ENCODE peak calls at places on chromosomes 13 and 19, in seven cellular contexts. One of them, this sample, is unnamed.

GRCh38 chr13:49553888-49554287 is 31.5 kb downstream of the RCBTB1 start:
- DNase-seq in OCI-LY7: no peak
- DNase-seq in pancreas: no peak
- DNase-seq in A549: no peak
- DNase-seq in H1: no peak
- DNase-seq in fibroblast of lung: no peak
- DNase-seq in uterus: no peak
- DNase-seq in this sample: no peak

GRCh38 chr13:24650157-24650556 is 30.1 kb upstream of the ATP12A start:
- DNase-seq in OCI-LY7: no peak
- DNase-seq in pancreas: no peak
- DNase-seq in A549: no peak
- DNase-seq in H1: no peak
- DNase-seq in fibroblast of lung: peak; percentile 32
- DNase-seq in uterus: no peak
- DNase-seq in this sample: no peak

GRCh38 chr13:24074687-24075086 is 85.8 kb upstream of the SPATA13 start:
- DNase-seq in OCI-LY7: no peak
- DNase-seq in pancreas: no peak
- DNase-seq in A549: no peak
- DNase-seq in H1: no peak
- DNase-seq in fibroblast of lung: no peak
- DNase-seq in uterus: no peak
- DNase-seq in this sample: no peak

GRCh38 chr13:93039131-93039530 is 187.5 kb upstream of the GPC6 start:
- DNase-seq in OCI-LY7: no peak
- DNase-seq in pancreas: no peak
- DNase-seq in A549: no peak
- DNase-seq in H1: no peak
- DNase-seq in fibroblast of lung: peak; percentile 96
- DNase-seq in uterus: no peak
- DNase-seq in this sample: no peak

GRCh38 chr19:41934849-41935374 is 6.7 kb upstream of the ERFL start:
- DNase-seq in OCI-LY7: peak; percentile 85
- DNase-seq in pancreas: peak; percentile 86
- DNase-seq in A549: peak; percentile 96
- DNase-seq in H1: peak; percentile 97
- DNase-seq in fibroblast of lung: no peak
- DNase-seq in uterus: peak; percentile 53
- DNase-seq in this sample: peak; percentile 98

GRCh38 chr19:42091300-42092266 is 15.6 kb downstream of the ZNF574 start:
- DNase-seq in OCI-LY7: no peak
- DNase-seq in pancreas: no peak
- DNase-seq in A549: no peak
- DNase-seq in H1: no peak
- DNase-seq in fibroblast of lung: no peak
- DNase-seq in uterus: no peak
- DNase-seq in this sample: peak; percentile 93

GRCh38 chr19:16581145-16581970 is 9.1 kb upstream of the SLC35E1 start:
- DNase-seq in OCI-LY7: no peak
- DNase-seq in pancreas: no peak
- DNase-seq in A549: no peak
- DNase-seq in H1: no peak
- DNase-seq in fibroblast of lung: no peak
- DNase-seq in uterus: no peak
- DNase-seq in this sample: peak; percentile 74

GRCh38 chr13:58144616-58145015 is 513.1 kb downstream of the PCDH17 start:
- DNase-seq in OCI-LY7: no peak
- DNase-seq in pancreas: no peak
- DNase-seq in A549: no peak
- DNase-seq in H1: no peak
- DNase-seq in fibroblast of lung: no peak
- DNase-seq in uterus: no peak
- DNase-seq in this sample: no peak

GRCh38 chr13:100473087-100473486 is 115.5 kb downstream of the GGACT start:
- DNase-seq in OCI-LY7: no peak
- DNase-seq in pancreas: no peak
- DNase-seq in A549: no peak
- DNase-seq in H1: peak; percentile 57
- DNase-seq in fibroblast of lung: no peak
- DNase-seq in uterus: no peak
- DNase-seq in this sample: no peak

GRCh38 chr13:24220086-24220703 is 59.7 kb downstream of the SPATA13 start:
- DNase-seq in OCI-LY7: peak; percentile 81
- DNase-seq in pancreas: no peak
- DNase-seq in A549: peak; percentile 46
- DNase-seq in H1: no peak
- DNase-seq in fibroblast of lung: peak; percentile 72
- DNase-seq in uterus: no peak
- DNase-seq in this sample: peak; percentile 94

GRCh38 chr13:71149498-71150363 is 717.3 kb downstream of the DACH1 start:
- DNase-seq in OCI-LY7: no peak
- DNase-seq in pancreas: peak; percentile 59
- DNase-seq in A549: no peak
- DNase-seq in H1: no peak
- DNase-seq in fibroblast of lung: no peak
- DNase-seq in uterus: no peak
- DNase-seq in this sample: no peak

GRCh38 chr13:26529441-26529840 is 28.0 kb upstream of the WASF3 start:
- DNase-seq in OCI-LY7: peak; percentile 24
- DNase-seq in pancreas: no peak
- DNase-seq in A549: no peak
- DNase-seq in H1: peak; percentile 84
- DNase-seq in fibroblast of lung: peak; percentile 58
- DNase-seq in uterus: no peak
- DNase-seq in this sample: no peak

GRCh38 chr19:13984875-13985741 is 21.0 kb downstream of the RFX1 start:
- DNase-seq in OCI-LY7: peak; percentile 48
- DNase-seq in pancreas: no peak
- DNase-seq in A549: no peak
- DNase-seq in H1: no peak
- DNase-seq in fibroblast of lung: no peak
- DNase-seq in uterus: no peak
- DNase-seq in this sample: peak; percentile 86
- H3K4me3 ChIP-seq in OCI-LY7: peak overlapping the region; percentile 67
- H3K4me3 ChIP-seq in pancreas: no peak overlapping the region
- H3K4me3 ChIP-seq in A549: no peak overlapping the region
- H3K4me3 ChIP-seq in H1: no peak overlapping the region
- H3K4me3 ChIP-seq in fibroblast of lung: no peak overlapping the region
- H3K4me3 ChIP-seq in uterus: no peak overlapping the region
- H3K4me3 ChIP-seq in this sample: no peak overlapping the region

GRCh38 chr19:57576661-57577060 is 2.0 kb downstream of the ZNF416 start:
- DNase-seq in OCI-LY7: no peak
- DNase-seq in pancreas: no peak
- DNase-seq in A549: no peak
- DNase-seq in H1: no peak
- DNase-seq in fibroblast of lung: no peak
- DNase-seq in uterus: no peak
- DNase-seq in this sample: no peak
- H3K9me3 ChIP-seq in OCI-LY7: peaks cover 36% of the 10 kb centered on the region
- H3K9me3 ChIP-seq in pancreas: no peaks in the 10 kb centered on the region
- H3K9me3 ChIP-seq in A549: peaks cover 96% of the 10 kb centered on the region
- H3K9me3 ChIP-seq in H1: peaks cover 57% of the 10 kb centered on the region
- H3K9me3 ChIP-seq in fibroblast of lung: peaks cover 20% of the 10 kb centered on the region
- H3K9me3 ChIP-seq in uterus: peaks cover 60% of the 10 kb centered on the region
- H3K9me3 ChIP-seq in this sample: peaks cover 46% of the 10 kb centered on the region

GRCh38 chr13:30808600-30808999 is 73.3 kb downstream of the ALOX5AP start:
- DNase-seq in OCI-LY7: no peak
- DNase-seq in pancreas: no peak
- DNase-seq in A549: no peak
- DNase-seq in H1: no peak
- DNase-seq in fibroblast of lung: no peak
- DNase-seq in uterus: no peak
- DNase-seq in this sample: no peak
- TF ChIP-seq CTCF in OCI-LY7: no peak
- TF ChIP-seq CTCF in pancreas: no peak
- TF ChIP-seq CTCF in A549: no peak
- TF ChIP-seq CTCF in H1: no peak
- TF ChIP-seq CTCF in fibroblast of lung: no peak
- TF ChIP-seq CTCF in uterus: no peak
- TF ChIP-seq CTCF in this sample: no peak

GRCh38 chr13:31901985-31902384 is 129.6 kb upstream of the FRY start:
- DNase-seq in OCI-LY7: no peak
- DNase-seq in pancreas: no peak
- DNase-seq in A549: no peak
- DNase-seq in H1: no peak
- DNase-seq in fibroblast of lung: no peak
- DNase-seq in uterus: no peak
- DNase-seq in this sample: no peak

GRCh38 chr13:31903072-31903815 is 128.3 kb upstream of the FRY start:
- DNase-seq in OCI-LY7: no peak
- DNase-seq in pancreas: no peak
- DNase-seq in A549: no peak
- DNase-seq in H1: no peak
- DNase-seq in fibroblast of lung: no peak
- DNase-seq in uterus: no peak
- DNase-seq in this sample: no peak

GRCh38 chr13:31908696-31909386 is 122.7 kb upstream of the FRY start:
- DNase-seq in OCI-LY7: no peak
- DNase-seq in pancreas: no peak
- DNase-seq in A549: no peak
- DNase-seq in H1: no peak
- DNase-seq in fibroblast of lung: no peak
- DNase-seq in uterus: no peak
- DNase-seq in this sample: no peak

GRCh38 chr13:31904941-31905824 is 126.4 kb upstream of the FRY start:
- DNase-seq in OCI-LY7: no peak
- DNase-seq in pancreas: no peak
- DNase-seq in A549: no peak
- DNase-seq in H1: no peak
- DNase-seq in fibroblast of lung: no peak
- DNase-seq in uterus: no peak
- DNase-seq in this sample: no peak

GRCh38 chr13:31905896-31906295 is 125.7 kb upstream of the FRY start:
- DNase-seq in OCI-LY7: no peak
- DNase-seq in pancreas: no peak
- DNase-seq in A549: no peak
- DNase-seq in H1: no peak
- DNase-seq in fibroblast of lung: no peak
- DNase-seq in uterus: no peak
- DNase-seq in this sample: no peak
- H3K4me3 ChIP-seq in OCI-LY7: no peak overlapping the region
- H3K4me3 ChIP-seq in pancreas: no peak overlapping the region
- H3K4me3 ChIP-seq in A549: no peak overlapping the region
- H3K4me3 ChIP-seq in H1: no peak overlapping the region
- H3K4me3 ChIP-seq in fibroblast of lung: no peak overlapping the region
- H3K4me3 ChIP-seq in uterus: no peak overlapping the region
- H3K4me3 ChIP-seq in this sample: no peak overlapping the region

GRCh38 chr19:29432677-29433076 is 93.1 kb upstream of the VSTM2B start:
- DNase-seq in OCI-LY7: no peak
- DNase-seq in pancreas: no peak
- DNase-seq in A549: no peak
- DNase-seq in H1: no peak
- DNase-seq in fibroblast of lung: no peak
- DNase-seq in uterus: no peak
- DNase-seq in this sample: no peak

GRCh38 chr19:29431332-29431731 is 94.5 kb upstream of the VSTM2B start:
- DNase-seq in OCI-LY7: no peak
- DNase-seq in pancreas: no peak
- DNase-seq in A549: no peak
- DNase-seq in H1: no peak
- DNase-seq in fibroblast of lung: no peak
- DNase-seq in uterus: no peak
- DNase-seq in this sample: no peak

GRCh38 chr19:29429021-29429420 is 96.8 kb upstream of the VSTM2B start:
- DNase-seq in OCI-LY7: no peak
- DNase-seq in pancreas: peak; percentile 24
- DNase-seq in A549: no peak
- DNase-seq in H1: no peak
- DNase-seq in fibroblast of lung: no peak
- DNase-seq in uterus: no peak
- DNase-seq in this sample: no peak

GRCh38 chr19:29429581-29429980 is 96.2 kb upstream of the VSTM2B start:
- DNase-seq in OCI-LY7: no peak
- DNase-seq in pancreas: no peak
- DNase-seq in A549: no peak
- DNase-seq in H1: no peak
- DNase-seq in fibroblast of lung: no peak
- DNase-seq in uterus: no peak
- DNase-seq in this sample: no peak
- H3K9me3 ChIP-seq in OCI-LY7: no peaks in the 10 kb centered on the region
- H3K9me3 ChIP-seq in pancreas: no peaks in the 10 kb centered on the region
- H3K9me3 ChIP-seq in A549: peaks cover 10% of the 10 kb centered on the region
- H3K9me3 ChIP-seq in H1: peaks cover 31% of the 10 kb centered on the region
- H3K9me3 ChIP-seq in fibroblast of lung: no peaks in the 10 kb centered on the region
- H3K9me3 ChIP-seq in uterus: no peaks in the 10 kb centered on the region
- H3K9me3 ChIP-seq in this sample: no peaks in the 10 kb centered on the region

GRCh38 chr19:47130589-47131168 is at the start of gene SAE1:
- DNase-seq in OCI-LY7: peak; percentile 100
- DNase-seq in pancreas: peak; percentile 97
- DNase-seq in A549: peak; percentile 100
- DNase-seq in H1: peak; percentile 98
- DNase-seq in fibroblast of lung: peak; percentile 96
- DNase-seq in uterus: peak; percentile 95
- DNase-seq in this sample: peak; percentile 99
- TF ChIP-seq CTCF in OCI-LY7: peak; percentile 70
- TF ChIP-seq CTCF in pancreas: peak; percentile 14
- TF ChIP-seq CTCF in A549: peak; percentile 50
- TF ChIP-seq CTCF in H1: peak; percentile 34
- TF ChIP-seq CTCF in fibroblast of lung: peak; percentile 48
- TF ChIP-seq CTCF in uterus: peak; percentile 76
- TF ChIP-seq CTCF in this sample: peak; percentile 44